ENCODE peak calls at places on chromosome 14, in eight cellular contexts. One of them, this sample, is unnamed.
A peak's percentile ranks its signal among the peaks of the same experiment; 100 is the strongest.

GRCh38 chr14:55071870-55072640 is 20.6 kb downstream of the MAPK1IP1L start:
- DNase-seq in activated gamma-delta T cell treated with Interleukin-2 at 50 U/mL for 16 hours: no peak
- DNase-seq in activated naive CD8-positive, alpha-beta T cell treated with anti-CD3 and anti-CD28 coated beads, Interleukin-2, amount 50 U/mL, for 24 hours: peak; percentile 15
- DNase-seq in Calu3: no peak
- DNase-seq in activated T-cell treated with anti-CD3 and anti-CD28 coated beads for 1 hour: no peak
- DNase-seq in head of caudate nucleus: no peak
- DNase-seq in D341Med: no peak
- DNase-seq in foreskin fibroblast: peak; percentile 48
- DNase-seq in this sample: no peak

GRCh38 chr14:68733086-68733621 is 59.7 kb downstream of the ZFP36L1 start:
- DNase-seq in activated naive CD8-positive, alpha-beta T cell treated with anti-CD3 and anti-CD28 coated beads, Interleukin-2, amount 50 U/mL, for 24 hours: peak; percentile 50
- DNase-seq in foreskin fibroblast: no peak
- DNase-seq in activated T-cell treated with anti-CD3 and anti-CD28 coated beads for 1 hour: no peak
- DNase-seq in Calu3: no peak
- DNase-seq in head of caudate nucleus: no peak
- DNase-seq in activated gamma-delta T cell treated with Interleukin-2 at 50 U/mL for 16 hours: no peak
- DNase-seq in D341Med: no peak
- DNase-seq in this sample: peak; percentile 40

GRCh38 chr14:93970589-93970966 is 5.8 kb downstream of the ASB2 start:
- DNase-seq in head of caudate nucleus: no peak
- DNase-seq in D341Med: peak; percentile 61
- DNase-seq in Calu3: peak; percentile 69
- DNase-seq in activated T-cell treated with anti-CD3 and anti-CD28 coated beads for 1 hour: peak; percentile 55
- DNase-seq in activated gamma-delta T cell treated with Interleukin-2 at 50 U/mL for 16 hours: peak; percentile 75
- DNase-seq in foreskin fibroblast: no peak
- DNase-seq in activated naive CD8-positive, alpha-beta T cell treated with anti-CD3 and anti-CD28 coated beads, Interleukin-2, amount 50 U/mL, for 24 hours: peak; percentile 56
- DNase-seq in this sample: no peak

GRCh38 chr14:37399517-37399916 is 195.5 kb downstream of the FOXA1 start:
- DNase-seq in activated naive CD8-positive, alpha-beta T cell treated with anti-CD3 and anti-CD28 coated beads, Interleukin-2, amount 50 U/mL, for 24 hours: no peak
- DNase-seq in activated T-cell treated with anti-CD3 and anti-CD28 coated beads for 1 hour: no peak
- DNase-seq in foreskin fibroblast: no peak
- DNase-seq in head of caudate nucleus: no peak
- DNase-seq in activated gamma-delta T cell treated with Interleukin-2 at 50 U/mL for 16 hours: no peak
- DNase-seq in D341Med: no peak
- DNase-seq in Calu3: no peak
- DNase-seq in this sample: no peak

GRCh38 chr14:103508930-103509329 is 13.7 kb downstream of the CKB start:
- DNase-seq in foreskin fibroblast: no peak
- DNase-seq in Calu3: no peak
- DNase-seq in activated naive CD8-positive, alpha-beta T cell treated with anti-CD3 and anti-CD28 coated beads, Interleukin-2, amount 50 U/mL, for 24 hours: no peak
- DNase-seq in head of caudate nucleus: no peak
- DNase-seq in D341Med: no peak
- DNase-seq in activated T-cell treated with anti-CD3 and anti-CD28 coated beads for 1 hour: no peak
- DNase-seq in activated gamma-delta T cell treated with Interleukin-2 at 50 U/mL for 16 hours: no peak
- DNase-seq in this sample: no peak

GRCh38 chr14:104149617-104150141 is 11.3 kb downstream of the KIF26A start:
- DNase-seq in activated naive CD8-positive, alpha-beta T cell treated with anti-CD3 and anti-CD28 coated beads, Interleukin-2, amount 50 U/mL, for 24 hours: peak; percentile 43
- DNase-seq in head of caudate nucleus: no peak
- DNase-seq in Calu3: no peak
- DNase-seq in activated T-cell treated with anti-CD3 and anti-CD28 coated beads for 1 hour: no peak
- DNase-seq in activated gamma-delta T cell treated with Interleukin-2 at 50 U/mL for 16 hours: no peak
- DNase-seq in foreskin fibroblast: no peak
- DNase-seq in D341Med: no peak
- DNase-seq in this sample: no peak

GRCh38 chr14:68695871-68696665 is 96.8 kb downstream of the ZFP36L1 start:
- DNase-seq in activated T-cell treated with anti-CD3 and anti-CD28 coated beads for 1 hour: no peak
- DNase-seq in head of caudate nucleus: no peak
- DNase-seq in D341Med: no peak
- DNase-seq in foreskin fibroblast: no peak
- DNase-seq in activated gamma-delta T cell treated with Interleukin-2 at 50 U/mL for 16 hours: no peak
- DNase-seq in activated naive CD8-positive, alpha-beta T cell treated with anti-CD3 and anti-CD28 coated beads, Interleukin-2, amount 50 U/mL, for 24 hours: no peak
- DNase-seq in Calu3: no peak
- DNase-seq in this sample: no peak

GRCh38 chr14:68608235-68608962 is 184.5 kb downstream of the ZFP36L1 start:
- DNase-seq in head of caudate nucleus: peak; percentile 66
- DNase-seq in activated naive CD8-positive, alpha-beta T cell treated with anti-CD3 and anti-CD28 coated beads, Interleukin-2, amount 50 U/mL, for 24 hours: no peak
- DNase-seq in D341Med: no peak
- DNase-seq in activated gamma-delta T cell treated with Interleukin-2 at 50 U/mL for 16 hours: no peak
- DNase-seq in foreskin fibroblast: no peak
- DNase-seq in activated T-cell treated with anti-CD3 and anti-CD28 coated beads for 1 hour: no peak
- DNase-seq in Calu3: no peak
- DNase-seq in this sample: no peak

GRCh38 chr14:29301571-29301970 is 535.0 kb downstream of the FOXG1 start:
- DNase-seq in head of caudate nucleus: no peak
- DNase-seq in activated T-cell treated with anti-CD3 and anti-CD28 coated beads for 1 hour: no peak
- DNase-seq in Calu3: no peak
- DNase-seq in D341Med: no peak
- DNase-seq in activated gamma-delta T cell treated with Interleukin-2 at 50 U/mL for 16 hours: no peak
- DNase-seq in foreskin fibroblast: peak; percentile 30
- DNase-seq in activated naive CD8-positive, alpha-beta T cell treated with anti-CD3 and anti-CD28 coated beads, Interleukin-2, amount 50 U/mL, for 24 hours: no peak
- DNase-seq in this sample: no peak

GRCh38 chr14:85686908-85687307 is 157.0 kb downstream of the FLRT2 start:
- DNase-seq in head of caudate nucleus: no peak
- DNase-seq in Calu3: no peak
- DNase-seq in D341Med: no peak
- DNase-seq in activated naive CD8-positive, alpha-beta T cell treated with anti-CD3 and anti-CD28 coated beads, Interleukin-2, amount 50 U/mL, for 24 hours: no peak
- DNase-seq in activated T-cell treated with anti-CD3 and anti-CD28 coated beads for 1 hour: no peak
- DNase-seq in foreskin fibroblast: no peak
- DNase-seq in activated gamma-delta T cell treated with Interleukin-2 at 50 U/mL for 16 hours: no peak
- DNase-seq in this sample: no peak

GRCh38 chr14:99520571-99521081 is 39.4 kb downstream of the CCNK start:
- DNase-seq in head of caudate nucleus: no peak
- DNase-seq in Calu3: no peak
- DNase-seq in D341Med: no peak
- DNase-seq in activated naive CD8-positive, alpha-beta T cell treated with anti-CD3 and anti-CD28 coated beads, Interleukin-2, amount 50 U/mL, for 24 hours: no peak
- DNase-seq in foreskin fibroblast: no peak
- DNase-seq in activated gamma-delta T cell treated with Interleukin-2 at 50 U/mL for 16 hours: no peak
- DNase-seq in activated T-cell treated with anti-CD3 and anti-CD28 coated beads for 1 hour: no peak
- DNase-seq in this sample: no peak

GRCh38 chr14:55780156-55780946 is 200.3 kb downstream of the KTN1 start:
- DNase-seq in activated naive CD8-positive, alpha-beta T cell treated with anti-CD3 and anti-CD28 coated beads, Interleukin-2, amount 50 U/mL, for 24 hours: no peak
- DNase-seq in activated T-cell treated with anti-CD3 and anti-CD28 coated beads for 1 hour: no peak
- DNase-seq in foreskin fibroblast: peak; percentile 73
- DNase-seq in activated gamma-delta T cell treated with Interleukin-2 at 50 U/mL for 16 hours: no peak
- DNase-seq in D341Med: no peak
- DNase-seq in Calu3: peak; percentile 85
- DNase-seq in head of caudate nucleus: no peak
- DNase-seq in this sample: peak; percentile 79

GRCh38 chr14:52314521-52315354 is 626 bp downstream of the PTGER2 start:
- DNase-seq in activated gamma-delta T cell treated with Interleukin-2 at 50 U/mL for 16 hours: peak; percentile 34
- DNase-seq in head of caudate nucleus: peak; percentile 45
- DNase-seq in foreskin fibroblast: peak; percentile 34
- DNase-seq in activated naive CD8-positive, alpha-beta T cell treated with anti-CD3 and anti-CD28 coated beads, Interleukin-2, amount 50 U/mL, for 24 hours: peak; percentile 43
- DNase-seq in activated T-cell treated with anti-CD3 and anti-CD28 coated beads for 1 hour: peak; percentile 22
- DNase-seq in Calu3: peak; percentile 12
- DNase-seq in D341Med: peak; percentile 61
- DNase-seq in this sample: no peak

GRCh38 chr14:54669759-54670630 is 103.1 kb downstream of the SAMD4A start:
- DNase-seq in head of caudate nucleus: no peak
- DNase-seq in foreskin fibroblast: peak; percentile 76
- DNase-seq in Calu3: no peak
- DNase-seq in activated T-cell treated with anti-CD3 and anti-CD28 coated beads for 1 hour: no peak
- DNase-seq in D341Med: no peak
- DNase-seq in activated gamma-delta T cell treated with Interleukin-2 at 50 U/mL for 16 hours: peak; percentile 36
- DNase-seq in activated naive CD8-positive, alpha-beta T cell treated with anti-CD3 and anti-CD28 coated beads, Interleukin-2, amount 50 U/mL, for 24 hours: no peak
- DNase-seq in this sample: peak; percentile 48

GRCh38 chr14:93137864-93138263 is 22.1 kb upstream of the ITPK1 start:
- DNase-seq in D341Med: no peak
- DNase-seq in foreskin fibroblast: no peak
- DNase-seq in activated T-cell treated with anti-CD3 and anti-CD28 coated beads for 1 hour: no peak
- DNase-seq in activated naive CD8-positive, alpha-beta T cell treated with anti-CD3 and anti-CD28 coated beads, Interleukin-2, amount 50 U/mL, for 24 hours: no peak
- DNase-seq in head of caudate nucleus: no peak
- DNase-seq in activated gamma-delta T cell treated with Interleukin-2 at 50 U/mL for 16 hours: no peak
- DNase-seq in Calu3: peak; percentile 71
- DNase-seq in this sample: no peak

GRCh38 chr14:73935666-73936065 is 14.2 kb downstream of the FAM161B start:
- DNase-seq in activated naive CD8-positive, alpha-beta T cell treated with anti-CD3 and anti-CD28 coated beads, Interleukin-2, amount 50 U/mL, for 24 hours: no peak
- DNase-seq in foreskin fibroblast: no peak
- DNase-seq in D341Med: peak; percentile 51
- DNase-seq in activated gamma-delta T cell treated with Interleukin-2 at 50 U/mL for 16 hours: no peak
- DNase-seq in Calu3: no peak
- DNase-seq in head of caudate nucleus: no peak
- DNase-seq in activated T-cell treated with anti-CD3 and anti-CD28 coated beads for 1 hour: no peak
- DNase-seq in this sample: no peak

GRCh38 chr14:104383088-104383805 is 196.3 kb upstream of the C14orf180 start:
- DNase-seq in activated T-cell treated with anti-CD3 and anti-CD28 coated beads for 1 hour: no peak
- DNase-seq in activated naive CD8-positive, alpha-beta T cell treated with anti-CD3 and anti-CD28 coated beads, Interleukin-2, amount 50 U/mL, for 24 hours: no peak
- DNase-seq in D341Med: peak; percentile 72
- DNase-seq in Calu3: no peak
- DNase-seq in foreskin fibroblast: no peak
- DNase-seq in head of caudate nucleus: no peak
- DNase-seq in activated gamma-delta T cell treated with Interleukin-2 at 50 U/mL for 16 hours: no peak
- DNase-seq in this sample: no peak

GRCh38 chr14:36505193-36505815 is 14.7 kb downstream of the NKX2-1 start:
- DNase-seq in activated naive CD8-positive, alpha-beta T cell treated with anti-CD3 and anti-CD28 coated beads, Interleukin-2, amount 50 U/mL, for 24 hours: no peak
- DNase-seq in foreskin fibroblast: no peak
- DNase-seq in D341Med: peak; percentile 33
- DNase-seq in activated gamma-delta T cell treated with Interleukin-2 at 50 U/mL for 16 hours: no peak
- DNase-seq in activated T-cell treated with anti-CD3 and anti-CD28 coated beads for 1 hour: no peak
- DNase-seq in head of caudate nucleus: no peak
- DNase-seq in Calu3: no peak
- DNase-seq in this sample: no peak

GRCh38 chr14:99562848-99563748 is 40.9 kb downstream of the CCDC85C start:
- DNase-seq in Calu3: peak; percentile 93
- DNase-seq in head of caudate nucleus: peak; percentile 84
- DNase-seq in D341Med: no peak
- DNase-seq in activated naive CD8-positive, alpha-beta T cell treated with anti-CD3 and anti-CD28 coated beads, Interleukin-2, amount 50 U/mL, for 24 hours: no peak
- DNase-seq in activated T-cell treated with anti-CD3 and anti-CD28 coated beads for 1 hour: no peak
- DNase-seq in foreskin fibroblast: peak; percentile 27
- DNase-seq in activated gamma-delta T cell treated with Interleukin-2 at 50 U/mL for 16 hours: no peak
- DNase-seq in this sample: peak; percentile 25

GRCh38 chr14:52693004-52693403 is 2.4 kb downstream of the ERO1A start:
- DNase-seq in activated naive CD8-positive, alpha-beta T cell treated with anti-CD3 and anti-CD28 coated beads, Interleukin-2, amount 50 U/mL, for 24 hours: no peak
- DNase-seq in activated T-cell treated with anti-CD3 and anti-CD28 coated beads for 1 hour: no peak
- DNase-seq in head of caudate nucleus: no peak
- DNase-seq in activated gamma-delta T cell treated with Interleukin-2 at 50 U/mL for 16 hours: no peak
- DNase-seq in D341Med: no peak
- DNase-seq in Calu3: no peak
- DNase-seq in foreskin fibroblast: no peak
- DNase-seq in this sample: no peak

GRCh38 chr14:96751505-96751904 is 45.7 kb upstream of the VRK1 start:
- DNase-seq in activated T-cell treated with anti-CD3 and anti-CD28 coated beads for 1 hour: no peak
- DNase-seq in head of caudate nucleus: no peak
- DNase-seq in foreskin fibroblast: no peak
- DNase-seq in activated gamma-delta T cell treated with Interleukin-2 at 50 U/mL for 16 hours: no peak
- DNase-seq in Calu3: no peak
- DNase-seq in activated naive CD8-positive, alpha-beta T cell treated with anti-CD3 and anti-CD28 coated beads, Interleukin-2, amount 50 U/mL, for 24 hours: no peak
- DNase-seq in D341Med: no peak
- DNase-seq in this sample: no peak

GRCh38 chr14:85057266-85057665 is 472.7 kb upstream of the FLRT2 start:
- DNase-seq in Calu3: no peak
- DNase-seq in activated naive CD8-positive, alpha-beta T cell treated with anti-CD3 and anti-CD28 coated beads, Interleukin-2, amount 50 U/mL, for 24 hours: no peak
- DNase-seq in D341Med: no peak
- DNase-seq in activated T-cell treated with anti-CD3 and anti-CD28 coated beads for 1 hour: no peak
- DNase-seq in activated gamma-delta T cell treated with Interleukin-2 at 50 U/mL for 16 hours: no peak
- DNase-seq in foreskin fibroblast: no peak
- DNase-seq in head of caudate nucleus: no peak
- DNase-seq in this sample: no peak

GRCh38 chr14:105853089-105853906 is 326.9 kb downstream of the TMEM121 start:
- DNase-seq in activated T-cell treated with anti-CD3 and anti-CD28 coated beads for 1 hour: no peak
- DNase-seq in foreskin fibroblast: no peak
- DNase-seq in Calu3: no peak
- DNase-seq in D341Med: peak; percentile 12
- DNase-seq in head of caudate nucleus: peak; percentile 39
- DNase-seq in activated naive CD8-positive, alpha-beta T cell treated with anti-CD3 and anti-CD28 coated beads, Interleukin-2, amount 50 U/mL, for 24 hours: no peak
- DNase-seq in activated gamma-delta T cell treated with Interleukin-2 at 50 U/mL for 16 hours: no peak
- DNase-seq in this sample: no peak

GRCh38 chr14:35161231-35161630 is 38.9 kb downstream of the PRORP start:
- DNase-seq in activated naive CD8-positive, alpha-beta T cell treated with anti-CD3 and anti-CD28 coated beads, Interleukin-2, amount 50 U/mL, for 24 hours: no peak
- DNase-seq in foreskin fibroblast: no peak
- DNase-seq in D341Med: no peak
- DNase-seq in activated gamma-delta T cell treated with Interleukin-2 at 50 U/mL for 16 hours: peak; percentile 13
- DNase-seq in head of caudate nucleus: no peak
- DNase-seq in activated T-cell treated with anti-CD3 and anti-CD28 coated beads for 1 hour: no peak
- DNase-seq in Calu3: no peak
- DNase-seq in this sample: no peak

GRCh38 chr14:75454963-75455546 is 27.2 kb downstream of the JDP2 start:
- DNase-seq in Calu3: peak; percentile 18
- DNase-seq in activated gamma-delta T cell treated with Interleukin-2 at 50 U/mL for 16 hours: no peak
- DNase-seq in foreskin fibroblast: peak; percentile 34
- DNase-seq in head of caudate nucleus: no peak
- DNase-seq in activated naive CD8-positive, alpha-beta T cell treated with anti-CD3 and anti-CD28 coated beads, Interleukin-2, amount 50 U/mL, for 24 hours: no peak
- DNase-seq in D341Med: no peak
- DNase-seq in activated T-cell treated with anti-CD3 and anti-CD28 coated beads for 1 hour: no peak
- DNase-seq in this sample: peak; percentile 73

GRCh38 chr14:50542941-50543418 is 10.6 kb upstream of the MAP4K5 start:
- DNase-seq in Calu3: peak; percentile 38
- DNase-seq in activated naive CD8-positive, alpha-beta T cell treated with anti-CD3 and anti-CD28 coated beads, Interleukin-2, amount 50 U/mL, for 24 hours: peak; percentile 32
- DNase-seq in head of caudate nucleus: no peak
- DNase-seq in activated T-cell treated with anti-CD3 and anti-CD28 coated beads for 1 hour: peak; percentile 5
- DNase-seq in activated gamma-delta T cell treated with Interleukin-2 at 50 U/mL for 16 hours: peak; percentile 33
- DNase-seq in foreskin fibroblast: no peak
- DNase-seq in D341Med: peak; percentile 58
- DNase-seq in this sample: no peak

This sample was measured in tibial nerve.